ENCODE peak calls at places on chromosomes 6 and 20, in five cellular contexts. Q is epithelial cell of esophagus, Z is AG04449, R is fibroblast of lung, T is heart right ventricle. D is an unnamed sample.

GRCh38 chr20:4476903-4477302 is 244.8 kb upstream of the PRND start:
- DNase-seq in Q (no peak), R (peak; percentile 29), T (no peak), Z (no peak), D (no peak)

GRCh38 chr6:170178561-170179477 is 112.1 kb downstream of the DLL1 start:
- DNase-seq in Z (peak; percentile 0), T (no peak), Q (peak; percentile 97), R (peak; percentile 80), D (peak; percentile 90)

GRCh38 chr6:42899871-42900270 is 16.0 kb upstream of the PTCRA start:
- DNase-seq in R (no peak), Z (no peak), T (no peak), Q (no peak), D (no peak)

GRCh38 chr20:845967-846893 is 12.7 kb downstream of the FAM110A start:
- DNase-seq in Q (no peak), T (no peak), R (no peak), Z (no peak), D (no peak)

GRCh38 chr20:9072741-9073310 is 3.9 kb downstream of the PLCB4 start:
- DNase-seq in Q (no peak), R (no peak), Z (no peak), T (no peak), D (no peak)

GRCh38 chr6:105495515-105495914 is 92.6 kb upstream of the PREP start:
- DNase-seq in Z (no peak), T (no peak), Q (no peak), R (no peak), D (no peak)

GRCh38 chr6:71299541-71300470 is 11.2 kb downstream of the OGFRL1 start:
- DNase-seq in T (no peak), Q (peak; percentile 87), R (no peak), Z (no peak), D (peak; percentile 48)

GRCh38 chr6:82030761-82031160 is 216.8 kb downstream of the IBTK start:
- DNase-seq in T (no peak), Z (no peak), R (no peak), Q (peak; percentile 53), D (no peak)

GRCh38 chr6:14925627-14926026 is 320.2 kb upstream of the JARID2 start:
- DNase-seq in R (peak; percentile 74), T (no peak), Z (peak; percentile 12), Q (peak; percentile 47), D (no peak)

GRCh38 chr6:122609881-122610689 is at the start of gene PKIB:
- DNase-seq in T (peak; percentile 25), R (peak; percentile 67), Z (no peak), Q (peak; percentile 86), D (peak; percentile 77)

GRCh38 chr20:20391766-20392165 is 23.9 kb downstream of the INSM1 start:
- DNase-seq in Q (no peak), Z (no peak), T (no peak), R (no peak), D (no peak)

GRCh38 chr6:41505084-41506049 is 40.8 kb upstream of the FOXP4 start:
- DNase-seq in Z (no peak), T (peak; percentile 77), R (peak; percentile 90), Q (peak; percentile 46), D (peak; percentile 15)

DNA sequence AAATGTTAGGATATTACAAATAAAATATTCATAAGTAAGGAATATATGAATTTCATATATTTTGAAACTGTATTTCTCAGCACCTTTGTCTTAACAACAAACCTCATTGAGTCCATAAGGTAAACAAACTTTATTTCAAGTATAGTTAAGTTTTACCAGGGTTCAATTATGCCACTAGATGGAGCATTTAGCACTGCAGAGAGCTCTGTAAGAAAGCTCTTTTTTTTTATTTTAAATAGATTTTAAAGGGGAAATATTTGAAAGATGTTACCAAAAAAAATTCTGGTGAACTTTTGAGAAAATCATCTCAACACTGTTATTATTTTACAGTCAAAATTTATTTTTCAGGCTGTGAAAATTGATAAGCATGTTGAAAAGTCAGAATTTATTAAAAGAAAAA is 955.2 kb upstream of the EYS start:
- DNase-seq in R (peak; percentile 80), Z (no peak), T (no peak), Q (peak; percentile 31), D (peak; percentile 25)
- TF ChIP-seq CTCF in R (peak; percentile 69), Z (no peak), T (no peak), Q (peak; percentile 29), D (peak; percentile 18)

DNA sequence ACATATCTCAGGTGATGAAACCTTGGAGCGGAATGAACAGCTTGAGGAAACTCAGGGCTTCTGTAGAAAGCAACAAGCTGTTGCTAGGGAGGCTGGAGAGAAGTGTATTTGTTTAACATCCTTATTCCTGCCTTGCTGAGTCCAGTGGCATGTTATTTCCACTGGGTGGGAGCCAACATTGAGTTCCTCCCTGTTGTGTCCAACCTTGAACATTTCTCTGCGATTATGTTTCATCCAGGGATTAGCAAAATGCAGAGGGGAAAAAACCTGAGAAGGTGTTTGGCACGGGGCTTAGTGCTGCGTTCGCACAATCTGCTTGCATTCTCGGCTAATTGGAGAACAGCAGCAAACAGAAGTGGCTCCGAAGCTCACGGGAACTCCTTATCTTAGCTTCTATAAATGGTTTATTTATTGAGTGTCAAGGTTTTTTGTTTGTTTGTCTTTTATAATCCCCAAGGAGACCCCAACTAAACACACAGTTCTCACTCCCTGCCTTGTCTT is 412.7 kb downstream of the CDC5L start:
- DNase-seq in Q (peak; percentile 51), T (no peak), Z (peak; percentile 62), R (peak; percentile 55), D (no peak)
- TF ChIP-seq CTCF in Q (no peak), T (no peak), Z (no peak), R (no peak), D (no peak)

GRCh38 chr6:117483004-117483644 is 650 bp downstream of the DCBLD1 start:
- DNase-seq in Z (no peak), R (peak; percentile 51), Q (peak; percentile 60), T (peak; percentile 50), D (peak; percentile 34)

GRCh38 chr6:117483645-117484016 is 1.2 kb downstream of the DCBLD1 start:
- DNase-seq in Q (peak; percentile 46), Z (no peak), R (peak; percentile 56), T (no peak), D (peak; percentile 34)

GRCh38 chr6:117485433-117485832 is 3.0 kb downstream of the DCBLD1 start:
- DNase-seq in Z (no peak), Q (no peak), T (no peak), R (no peak), D (no peak)

GRCh38 chr6:117482240-117483003 is at the start of gene DCBLD1:
- DNase-seq in Q (peak; percentile 87), R (peak; percentile 75), T (peak; percentile 68), Z (no peak), D (peak; percentile 79)

DNA sequence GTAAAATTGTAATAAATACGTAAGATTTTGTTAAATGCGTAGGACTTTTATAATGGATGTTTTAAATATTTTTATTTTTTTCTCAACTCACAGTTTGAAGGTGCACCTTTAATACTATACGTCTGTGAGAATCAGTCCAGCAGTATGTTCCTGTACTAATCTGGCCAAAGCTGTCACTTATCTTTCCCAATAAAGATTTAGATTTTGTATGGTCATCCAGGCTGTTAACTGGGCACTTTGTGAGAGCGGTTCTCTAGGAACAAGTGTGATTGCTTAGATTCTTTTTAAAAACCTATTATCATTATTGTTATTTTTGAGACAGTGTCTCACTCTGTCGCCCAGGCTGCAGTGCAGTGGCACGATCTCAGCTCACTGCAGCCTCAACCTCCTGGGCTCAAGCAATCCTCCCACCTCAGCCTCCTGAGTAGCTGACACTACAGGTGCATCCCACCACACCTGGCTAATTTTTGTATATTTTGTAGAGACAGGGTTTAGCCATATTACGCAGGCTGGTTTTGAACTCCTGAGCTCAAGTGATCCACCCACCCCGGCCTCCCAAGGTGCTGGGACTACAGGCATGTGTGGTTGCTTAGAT is 1.7 kb downstream of the DCBLD1 start:
- DNase-seq in Q (no peak), T (no peak), Z (no peak), R (no peak), D (no peak)
- TF ChIP-seq CTCF in Q (no peak), T (no peak), Z (no peak), R (no peak), D (no peak)

GRCh38 chr6:33790306-33790855 is 1.5 kb upstream of the LEMD2 start:
- DNase-seq in Z (no peak), Q (no peak), T (no peak), R (no peak), D (no peak)

GRCh38 chr6:33787954-33788693 is 806 bp downstream of the LEMD2 start:
- DNase-seq in T (peak; percentile 80), Q (peak; percentile 71), R (peak; percentile 83), Z (peak; percentile 38), D (peak; percentile 77)

GRCh38 chr6:33788694-33789549 is at the start of gene LEMD2:
- DNase-seq in Q (peak; percentile 93), T (peak; percentile 95), R (peak; percentile 95), Z (peak; percentile 47), D (peak; percentile 88)

GRCh38 chr6:33790910-33791309 is 2.0 kb upstream of the LEMD2 start:
- DNase-seq in Z (no peak), T (no peak), R (no peak), Q (no peak), D (no peak)

GRCh38 chr6:33789550-33789895 is 593 bp upstream of the LEMD2 start:
- DNase-seq in T (no peak), R (no peak), Z (no peak), Q (no peak), D (no peak)
- TF ChIP-seq CTCF in T (no peak), R (no peak), Z (no peak), Q (no peak), D (no peak)

DNA sequence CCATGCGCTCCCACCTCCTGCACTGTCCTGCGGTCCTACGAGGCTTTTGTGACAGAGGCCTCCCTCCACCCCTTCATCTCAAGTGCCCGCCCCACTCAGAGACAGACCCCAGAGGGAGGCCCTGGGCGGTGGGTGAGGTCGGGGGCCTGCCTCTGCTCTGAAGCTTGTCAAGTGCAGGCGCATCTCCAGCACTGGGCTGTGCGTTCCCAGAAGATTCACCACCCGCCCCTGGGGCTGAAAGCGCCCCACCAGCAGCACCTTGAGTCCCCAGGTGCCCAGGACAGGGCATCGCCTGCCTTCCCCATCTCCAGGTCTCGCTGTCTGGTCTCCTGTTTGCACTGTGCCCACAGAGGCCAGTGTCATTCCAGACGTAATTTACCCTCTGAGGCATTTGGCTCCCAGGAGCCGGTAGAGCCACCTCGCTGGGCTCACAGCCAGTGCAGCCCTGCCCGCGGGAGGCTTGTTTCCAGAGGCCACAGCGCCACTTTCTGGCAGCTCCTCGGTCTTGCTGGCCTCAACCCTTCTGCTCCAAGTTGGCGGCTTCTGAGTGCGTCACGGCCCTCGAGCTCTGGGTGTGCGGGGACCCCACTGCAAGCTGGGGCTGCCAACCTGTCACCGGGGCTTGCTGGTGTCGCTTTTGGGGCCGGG is 191.1 kb downstream of the TAF4 start:
- DNase-seq in Z (no peak), Q (peak; percentile 52), T (no peak), R (peak; percentile 14), D (peak; percentile 68)
- TF ChIP-seq CTCF in Z (peak; percentile 30), Q (peak; percentile 56), T (no peak), R (no peak), D (peak; percentile 46)

D was measured in RWPE1.